ENCODE peak calls at places on chromosome 6, in six cellular contexts. R, V, T, W, O and G are unnamed samples.

GRCh38 chr6:13427838-13428527 is 59.4 kb downstream of the GFOD1 start:
- DNase-seq in R (peak), V (peak), T (no peak), W (no peak), O (no peak), G (peak)

GRCh38 chr6:7390218-7390878 is 740 bp downstream of the RIOK1 start:
- DNase-seq in R (no peak), V (no peak), T (no peak), W (no peak), O (no peak), G (peak)

GRCh38 chr6:72950114-72950860 is 275.0 kb downstream of the KHDC1L start:
- DNase-seq in R (no peak), V (no peak), T (no peak), W (no peak), O (no peak), G (no peak)

GRCh38 chr6:19804362-19805145 is 32.6 kb upstream of the ID4 start:
- DNase-seq in R (peak), V (peak), T (peak), W (peak), O (peak), G (peak)

GRCh38 chr6:68326762-68327161 is 308.3 kb upstream of the ADGRB3 start:
- DNase-seq in R (no peak), V (no peak), T (no peak), W (no peak), O (no peak), G (no peak)

GRCh38 chr6:46584586-46584985 is 68.0 kb downstream of the CYP39A1 start:
- DNase-seq in R (no peak), V (no peak), T (no peak), W (no peak), O (no peak), G (no peak)

GRCh38 chr6:70343313-70343712 is 40.4 kb upstream of the COL9A1 start:
- DNase-seq in R (no peak), V (no peak), T (no peak), W (no peak), O (no peak), G (no peak)

GRCh38 chr6:111852704-111853103 is 20.5 kb downstream of the FYN start:
- DNase-seq in R (no peak), V (no peak), T (no peak), W (no peak), O (no peak), G (no peak)

GRCh38 chr6:71414486-71414885 is 125.9 kb downstream of the OGFRL1 start:
- DNase-seq in R (no peak), V (no peak), T (no peak), W (no peak), O (no peak), G (no peak)

GRCh38 chr6:1311400-1312192 is at the start of gene FOXQ1:
- DNase-seq in R (peak), V (peak), T (peak), W (no peak), O (no peak), G (peak)

GRCh38 chr6:90219168-90219985 is 77.3 kb downstream of the BACH2 start:
- DNase-seq in R (no peak), V (no peak), T (no peak), W (no peak), O (peak), G (no peak)

GRCh38 chr6:3748726-3749389 is 2.7 kb downstream of the PXDC1 start:
- DNase-seq in R (no peak), V (no peak), T (no peak), W (no peak), O (no peak), G (no peak)

GRCh38 chr6:85078071-85078470 is 313.7 kb upstream of the TBX18 start:
- DNase-seq in R (no peak), V (no peak), T (no peak), W (no peak), O (no peak), G (no peak)

GRCh38 chr6:137589067-137589848 is 95.1 kb upstream of the OLIG3 start:
- DNase-seq in R (peak), V (no peak), T (no peak), W (no peak), O (no peak), G (peak)

GRCh38 chr6:2149370-2150006 is 95.9 kb downstream of the GMDS start:
- DNase-seq in R (no peak), V (no peak), T (no peak), W (no peak), O (no peak), G (no peak)

DNA sequence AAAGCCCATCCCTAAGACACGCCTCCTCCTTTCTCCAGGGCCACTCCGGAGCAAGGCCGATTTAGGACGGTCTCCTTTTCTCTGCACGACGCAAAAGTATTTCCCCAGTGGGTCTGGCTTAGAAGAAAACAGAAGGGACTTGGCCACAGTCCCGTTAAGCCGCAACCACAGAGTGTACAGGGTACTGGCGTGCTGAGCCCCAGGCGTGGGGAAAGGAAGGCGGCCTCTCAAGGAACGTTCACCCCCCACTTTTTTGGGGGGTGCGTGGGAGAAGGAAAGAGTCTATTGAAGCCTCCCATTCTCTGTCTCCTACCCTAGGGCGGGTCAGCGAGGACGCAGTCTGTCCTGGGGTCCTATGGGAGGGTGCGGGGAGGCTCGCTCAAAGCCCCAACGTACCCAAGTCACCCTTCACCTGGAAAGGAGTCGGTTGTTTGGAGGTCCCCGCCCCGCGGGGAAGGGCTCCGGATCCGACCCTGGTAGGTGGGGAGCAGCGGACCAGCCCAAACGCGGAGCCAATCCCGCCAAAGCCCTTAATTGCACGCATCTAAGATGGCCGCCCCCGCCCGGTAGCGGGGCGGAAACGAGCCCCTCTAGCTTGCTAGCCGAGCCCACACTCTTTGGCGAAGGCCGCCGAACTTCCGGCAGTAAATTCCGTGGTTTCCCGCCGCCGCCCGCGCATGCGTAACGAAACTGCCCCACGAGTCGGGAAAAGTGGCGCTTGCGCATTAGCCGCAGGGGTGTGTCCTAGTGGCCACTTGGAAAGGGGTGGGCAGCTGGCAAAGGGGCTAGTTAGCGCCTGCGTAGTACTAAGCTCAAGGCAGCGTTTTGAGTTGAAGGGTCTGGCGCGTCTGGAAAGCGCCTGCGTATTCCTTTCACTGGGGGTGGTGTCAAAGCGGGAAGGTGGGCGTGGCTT is at the start of gene OARD1:
- DNase-seq in R (peak), V (peak), T (peak), W (peak), O (peak), G (peak)
- TF ChIP-seq CTCF in R (no peak), V (peak), T (no peak), W (no peak), O (no peak), G (no peak)

GRCh38 chr6:56757585-56757984 is 114.9 kb upstream of the DST start:
- DNase-seq in R (no peak), V (no peak), T (no peak), W (no peak), O (no peak), G (no peak)
- TF ChIP-seq CTCF in R (no peak), V (peak), T (peak), W (peak), O (peak), G (peak)

GRCh38 chr6:98054453-98054852 is 771.4 kb upstream of the MMS22L start:
- DNase-seq in R (no peak), V (no peak), T (no peak), W (no peak), O (no peak), G (no peak)
- TF ChIP-seq CTCF in R (no peak), V (no peak), T (peak), W (no peak), O (peak), G (peak)

GRCh38 chr6:42322676-42323075 is 105.0 kb upstream of the MRPS10 start:
- DNase-seq in R (no peak), V (no peak), T (no peak), W (no peak), O (no peak), G (no peak)
- TF ChIP-seq CTCF in R (no peak), V (no peak), T (no peak), W (no peak), O (no peak), G (peak)

GRCh38 chr6:29021434-29021833 is 16.3 kb upstream of the ZNF311 start:
- DNase-seq in R (no peak), V (no peak), T (no peak), W (no peak), O (no peak), G (no peak)

GRCh38 chr6:29017428-29017802 is 12.3 kb upstream of the ZNF311 start:
- DNase-seq in R (no peak), V (no peak), T (no peak), W (no peak), O (no peak), G (no peak)

GRCh38 chr6:29014729-29015608 is 9.9 kb upstream of the ZNF311 start:
- DNase-seq in R (no peak), V (no peak), T (no peak), W (no peak), O (no peak), G (no peak)

GRCh38 chr6:29019629-29020028 is 14.5 kb upstream of the ZNF311 start:
- DNase-seq in R (no peak), V (no peak), T (no peak), W (no peak), O (no peak), G (no peak)

GRCh38 chr6:29016559-29017427 is 11.7 kb upstream of the ZNF311 start:
- DNase-seq in R (peak), V (peak), T (peak), W (peak), O (peak), G (peak)
- TF ChIP-seq CTCF in R (peak), V (peak), T (peak), W (peak), O (peak), G (peak)

DNA sequence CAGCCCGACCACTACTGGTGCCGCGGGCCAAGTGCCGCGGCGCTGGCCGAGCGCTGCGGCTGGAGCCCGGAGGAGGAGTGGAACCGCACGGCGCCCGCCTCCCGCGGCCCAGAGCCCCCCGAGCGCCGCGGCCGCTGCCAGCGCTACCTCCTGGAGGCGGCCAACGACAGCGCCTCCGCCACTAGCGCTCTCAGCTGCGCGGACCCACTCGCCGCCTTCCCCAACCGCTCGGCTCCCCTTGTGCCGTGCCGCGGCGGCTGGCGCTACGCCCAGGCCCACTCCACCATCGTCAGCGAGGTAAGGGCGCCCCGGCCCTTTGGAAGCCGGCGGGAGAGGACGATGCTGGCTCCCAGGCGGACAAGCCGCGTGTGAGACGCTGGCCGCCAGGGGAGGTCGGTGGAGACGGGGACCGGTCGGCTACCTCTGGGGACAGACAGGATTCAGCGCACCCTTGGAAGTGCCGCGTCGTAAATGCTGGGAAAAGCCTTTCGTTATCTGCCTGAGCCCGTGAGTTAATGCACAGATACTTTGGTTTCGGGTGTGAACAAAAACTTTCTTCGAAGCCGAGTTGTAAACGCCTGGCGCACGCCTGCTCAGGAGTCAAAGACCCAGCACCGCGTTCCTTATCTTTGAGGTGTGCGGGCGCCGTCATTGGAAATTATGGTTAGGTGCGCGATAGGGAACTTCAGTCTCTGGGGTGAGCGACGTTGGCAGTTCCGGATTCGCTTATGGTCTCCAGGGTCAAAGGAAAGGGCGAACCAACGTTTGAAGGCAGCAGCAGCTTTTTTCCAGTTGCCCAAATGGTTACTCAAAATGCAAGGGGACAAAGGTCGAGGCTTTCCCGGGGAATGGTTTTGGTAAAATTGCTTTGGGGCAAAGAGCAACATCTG is 619 bp downstream of the SLC22A3 start:
- DNase-seq in R (no peak), V (no peak), T (no peak), W (no peak), O (peak), G (no peak)
- TF ChIP-seq CTCF in R (no peak), V (no peak), T (no peak), W (peak), O (peak), G (no peak)

DNA sequence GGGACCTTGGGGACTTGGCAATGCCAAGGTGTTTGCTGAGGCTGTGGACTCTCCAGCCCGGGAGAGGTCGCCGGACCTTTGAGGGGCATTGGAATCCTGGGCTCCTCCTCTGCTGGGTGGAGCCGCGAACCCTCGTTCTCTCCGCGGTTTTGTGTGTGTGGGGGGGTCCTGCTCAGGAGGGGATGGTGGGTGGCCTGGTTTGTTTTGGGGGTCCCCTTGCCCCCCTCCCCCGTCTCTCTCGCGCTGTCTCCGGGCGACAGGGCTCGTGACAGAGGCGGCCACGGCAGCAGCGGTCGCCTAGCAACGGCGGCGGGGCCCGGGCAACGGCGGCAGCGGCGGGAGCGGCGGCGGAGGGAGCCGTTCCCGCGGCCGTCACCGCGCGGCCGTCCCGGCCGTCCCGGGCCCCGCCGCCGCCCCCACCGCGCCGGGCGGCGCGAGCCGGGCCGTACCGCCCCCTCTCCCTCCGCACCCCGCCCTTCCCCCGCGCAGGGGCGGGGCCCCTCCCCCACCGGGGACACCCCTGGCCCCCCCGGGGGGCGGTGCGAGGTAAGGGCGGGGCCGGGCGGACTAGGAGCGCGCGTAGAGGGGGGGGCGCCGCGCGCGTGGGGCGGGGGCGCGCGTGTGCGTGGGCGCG is 7.8 kb downstream of the SYNGAP1 start:
- DNase-seq in R (peak), V (peak), T (peak), W (peak), O (peak), G (peak)
- TF ChIP-seq CTCF in R (no peak), V (no peak), T (no peak), W (no peak), O (no peak), G (peak)

DNA sequence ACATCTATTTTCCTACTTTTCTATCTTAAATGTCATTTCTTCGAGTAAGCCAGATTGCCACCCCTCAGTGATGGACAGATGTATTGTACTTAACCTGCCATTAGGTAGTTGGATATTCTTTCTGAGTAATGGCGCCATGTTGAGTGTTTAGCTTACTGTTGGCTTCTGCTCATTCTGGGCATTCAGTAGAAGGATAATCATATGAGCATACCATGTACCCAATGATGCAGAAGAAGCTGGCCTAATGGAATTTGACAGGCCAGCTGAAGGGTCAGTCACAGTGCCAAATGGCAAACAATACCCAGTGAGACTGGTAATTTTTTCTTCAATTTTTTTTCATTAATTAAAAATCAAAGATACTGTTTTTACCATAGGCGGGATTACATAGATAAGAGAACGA is 1010.8 kb upstream of the EYS start:
- DNase-seq in R (no peak), V (no peak), T (no peak), W (no peak), O (no peak), G (no peak)
- TF ChIP-seq CTCF in R (no peak), V (no peak), T (no peak), W (no peak), O (no peak), G (no peak)

GRCh38 chr6:97064578-97064977 is 140.1 kb downstream of the KLHL32 start:
- DNase-seq in R (no peak), V (no peak), T (no peak), W (no peak), O (no peak), G (no peak)

GRCh38 chr6:97069363-97069762 is 144.8 kb downstream of the KLHL32 start:
- DNase-seq in R (no peak), V (no peak), T (no peak), W (no peak), O (no peak), G (no peak)

GRCh38 chr6:97067045-97067444 is 142.5 kb downstream of the KLHL32 start:
- DNase-seq in R (no peak), V (no peak), T (no peak), W (no peak), O (no peak), G (no peak)

GRCh38 chr6:97066056-97066455 is 141.5 kb downstream of the KLHL32 start:
- DNase-seq in R (no peak), V (no peak), T (no peak), W (no peak), O (no peak), G (no peak)

GRCh38 chr6:97068211-97068610 is 143.7 kb downstream of the KLHL32 start:
- DNase-seq in R (no peak), V (no peak), T (no peak), W (no peak), O (peak), G (no peak)
- TF ChIP-seq CTCF in R (peak), V (no peak), T (peak), W (peak), O (peak), G (peak)